ENCODE peak calls at places on chromosomes 7 and 10, in six cellular contexts. S, X, D, Y, Z and W are unnamed samples.

GRCh38 chr7:47149208-47149864 is 432.6 kb downstream of the TNS3 start:
- DNase-seq in D (no peak), S (no peak), Y (no peak), X (no peak), Z (no peak), W (no peak)

GRCh38 chr10:80487791-80488538 is 33.9 kb downstream of the TSPAN14 start:
- DNase-seq in S (peak), Y (no peak), Z (no peak), D (no peak), X (peak), W (no peak)

GRCh38 chr7:39616138-39616537 is 7.2 kb upstream of the RALA start:
- DNase-seq in D (no peak), X (no peak), S (no peak), Z (peak), Y (no peak), W (no peak)

GRCh38 chr7:67857698-67858097 is 861.1 kb downstream of the TYW1 start:
- DNase-seq in Y (no peak), D (no peak), S (no peak), Z (no peak), X (no peak), W (no peak)

GRCh38 chr10:5685764-5686240 is 1.2 kb downstream of the TASOR2 start:
- DNase-seq in D (no peak), Y (no peak), X (no peak), Z (peak), S (no peak), W (no peak)

GRCh38 chr7:18792866-18793595 is 297.5 kb downstream of the HDAC9 start:
- DNase-seq in D (no peak), X (no peak), Y (no peak), Z (peak), S (no peak), W (no peak)

GRCh38 chr7:107327986-107328569 is 141.8 kb upstream of the GPR22 start:
- DNase-seq in Y (no peak), X (no peak), S (no peak), D (no peak), Z (peak), W (no peak)

GRCh38 chr7:117281562-117281961 is 41.3 kb downstream of the WNT2 start:
- DNase-seq in Z (no peak), D (no peak), S (no peak), Y (peak), X (no peak), W (no peak)

GRCh38 chr10:106722524-106722923 is 442.0 kb downstream of the SORCS1 start:
- DNase-seq in Z (no peak), D (no peak), X (no peak), Y (no peak), S (no peak), W (no peak)

GRCh38 chr10:127715782-127716378 is 21.1 kb upstream of the FOXI2 start:
- DNase-seq in Z (no peak), D (no peak), Y (no peak), S (no peak), X (no peak), W (no peak)

GRCh38 chr10:52256832-52257691 is 57.0 kb upstream of the DKK1 start:
- DNase-seq in Z (peak), X (no peak), D (no peak), Y (peak), S (no peak), W (no peak)

GRCh38 chr7:70446448-70447143 is 685.3 kb upstream of the GALNT17 start:
- DNase-seq in Y (no peak), Z (no peak), X (no peak), D (no peak), S (no peak), W (no peak)

GRCh38 chr7:45178241-45179225 is 20.9 kb downstream of the RAMP3 start:
- DNase-seq in X (no peak), Z (no peak), S (peak), D (no peak), Y (no peak), W (no peak)

GRCh38 chr10:4294271-4294670 is 509.3 kb upstream of the KLF6 start:
- DNase-seq in Y (no peak), D (no peak), Z (no peak), X (no peak), S (no peak), W (no peak)

GRCh38 chr7:158810846-158811245 is 18.5 kb downstream of the ESYT2 start:
- DNase-seq in S (peak), Y (no peak), X (no peak), Z (no peak), D (no peak), W (no peak)
- H3K27ac ChIP-seq in S (peak), Y (peak), X (no peak), Z (no peak), D (peak), W (peak)

DNA sequence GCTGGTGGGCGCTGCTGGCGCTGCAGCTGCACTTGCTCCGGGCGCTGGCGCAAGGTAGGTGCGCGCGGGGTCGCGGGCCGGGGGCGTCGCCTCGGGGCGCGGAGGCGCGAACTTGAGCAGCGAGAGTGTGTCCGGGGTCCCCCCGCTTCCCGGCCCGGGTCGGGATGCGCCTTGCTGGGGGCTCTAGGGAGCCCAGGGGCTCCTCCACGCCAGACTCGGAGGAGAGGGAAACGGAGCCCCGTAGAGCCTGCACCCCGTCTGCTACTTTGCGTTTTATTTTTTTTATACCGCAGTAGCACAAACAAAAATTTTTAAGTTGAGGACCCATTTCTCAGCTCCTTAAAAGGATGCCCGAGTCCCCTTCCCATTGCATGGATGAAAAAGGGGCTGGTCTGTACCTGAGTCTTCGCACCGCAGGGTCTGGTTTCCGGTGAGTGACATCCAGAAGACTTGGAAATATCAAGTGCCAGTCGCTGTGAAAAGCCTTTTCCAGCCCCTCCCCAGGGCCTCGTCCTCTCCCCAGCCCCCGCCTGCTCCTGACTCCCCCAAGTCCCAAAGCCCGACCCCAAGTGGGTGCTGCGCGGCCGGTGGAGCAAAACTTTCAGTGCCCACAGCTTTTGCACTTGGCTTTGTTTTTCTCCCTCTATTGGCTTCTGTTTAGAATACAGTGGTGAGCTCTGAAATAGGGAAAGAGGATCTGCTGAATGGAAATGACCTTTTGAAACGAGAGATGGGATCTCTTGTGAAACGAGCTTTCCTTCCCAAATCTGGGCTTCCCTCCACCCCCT is 973 bp downstream of the SDK1 start:
- DNase-seq in S (no peak), Y (peak), X (no peak), Z (peak), D (peak), W (no peak)
- TF ChIP-seq CTCF in S (no peak), Y (peak), X (no peak), Z (no peak), D (peak), W (peak)

GRCh38 chr10:92699518-92700272 is 9.9 kb downstream of the HHEX start:
- DNase-seq in Y (peak), S (no peak), Z (peak), X (no peak), D (peak), W (peak)

GRCh38 chr10:92696606-92697383 is 7.0 kb downstream of the HHEX start:
- DNase-seq in S (no peak), Y (no peak), X (no peak), Z (no peak), D (no peak), W (no peak)

GRCh38 chr10:92695679-92696605 is 6.2 kb downstream of the HHEX start:
- DNase-seq in D (no peak), Y (peak), S (no peak), X (no peak), Z (peak), W (peak)

GRCh38 chr10:92697663-92698511 is 8.1 kb downstream of the HHEX start:
- DNase-seq in Z (peak), S (no peak), Y (no peak), D (no peak), X (no peak), W (no peak)

DNA sequence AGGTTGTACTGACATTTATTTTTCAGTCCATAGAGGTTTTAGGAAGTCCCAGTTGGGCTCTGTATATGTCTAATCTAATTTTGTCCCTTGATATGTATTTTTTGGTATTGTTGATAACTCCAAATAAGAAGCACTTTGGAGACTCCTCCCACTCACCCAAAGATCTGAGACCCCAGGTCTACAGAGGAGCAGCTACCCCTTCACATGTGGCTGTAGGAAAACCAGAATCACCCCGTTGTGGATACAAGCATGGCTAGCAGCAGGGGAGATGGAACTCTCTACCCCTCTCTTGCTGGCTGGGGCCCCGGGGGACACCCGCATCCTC is 9.4 kb downstream of the HHEX start:
- DNase-seq in S (no peak), Y (no peak), Z (no peak), D (no peak), X (no peak), W (no peak)
- H3K4me3 ChIP-seq in S (peak), Y (peak), Z (peak), D (peak), X (peak), W (peak)

GRCh38 chr10:13658864-13659685 is 72.3 kb downstream of the PRPF18 start:
- DNase-seq in Z (no peak), Y (peak), X (no peak), S (peak), D (peak), W (peak)

GRCh38 chr10:13656337-13657183 is 69.8 kb downstream of the PRPF18 start:
- DNase-seq in S (no peak), Y (no peak), D (no peak), X (no peak), Z (no peak), W (no peak)

GRCh38 chr10:13658256-13658655 is 71.5 kb downstream of the PRPF18 start:
- DNase-seq in Z (no peak), Y (no peak), X (no peak), D (no peak), S (no peak), W (no peak)

GRCh38 chr10:13654846-13655245 is 68.1 kb downstream of the PRPF18 start:
- DNase-seq in S (no peak), Y (no peak), X (no peak), Z (no peak), D (no peak), W (no peak)

GRCh38 chr10:13657184-13657680 is 70.5 kb downstream of the PRPF18 start:
- DNase-seq in Y (no peak), Z (no peak), D (no peak), X (no peak), S (no peak), W (no peak)
- H3K27ac ChIP-seq in Y (no peak), Z (no peak), D (no peak), X (no peak), S (no peak), W (no peak)

GRCh38 chr7:101216860-101217387 is 457 bp downstream of the PLOD3 start:
- DNase-seq in Z (no peak), D (no peak), S (no peak), Y (no peak), X (no peak), W (peak)
- TF ChIP-seq CTCF in Z (no peak), D (no peak), S (peak), Y (no peak), X (no peak), W (no peak)

GRCh38 chr10:104736006-104736405 is 94.9 kb downstream of the SORCS3 start:
- DNase-seq in X (no peak), Z (no peak), S (no peak), Y (no peak), D (no peak), W (no peak)

GRCh38 chr10:104735469-104735868 is 94.4 kb downstream of the SORCS3 start:
- DNase-seq in X (no peak), D (no peak), Y (no peak), Z (no peak), S (no peak), W (no peak)

GRCh38 chr10:104732222-104732621 is 91.1 kb downstream of the SORCS3 start:
- DNase-seq in Z (no peak), D (no peak), S (no peak), X (no peak), Y (no peak), W (peak)

GRCh38 chr10:104734408-104734807 is 93.3 kb downstream of the SORCS3 start:
- DNase-seq in D (no peak), Z (no peak), Y (no peak), X (no peak), S (no peak), W (no peak)

GRCh38 chr10:104735036-104735435 is 93.9 kb downstream of the SORCS3 start:
- DNase-seq in X (no peak), Y (peak), D (peak), S (no peak), Z (no peak), W (no peak)
- H3K4me3 ChIP-seq in X (no peak), Y (no peak), D (no peak), S (no peak), Z (no peak), W (no peak)